ENCODE peak calls at places on chromosomes 12 and 14, in five cellular contexts. D is HepG2, R is H1, J is K562, Y is GM12878. Z is an unnamed sample.

GRCh38 chr14:90491221-90491867 is 94.5 kb downstream of the CALM1 start:
- DNase-seq in R (peak; percentile 39), D (no peak), Y (no peak), J (no peak), Z (no peak)

GRCh38 chr14:72500234-72500838 is 393.6 kb downstream of the DPF3 start:
- DNase-seq in Y (no peak), D (no peak), J (no peak), R (no peak), Z (no peak)

GRCh38 chr12:11677752-11678151 is 28.3 kb downstream of the ETV6 start:
- DNase-seq in R (no peak), Y (no peak), D (no peak), J (no peak), Z (no peak)

GRCh38 chr12:2161478-2161877 is 108.7 kb downstream of the CACNA1C start:
- DNase-seq in Y (no peak), D (no peak), R (no peak), J (no peak), Z (no peak)

GRCh38 chr12:131112016-131112415 is 158.3 kb downstream of the ADGRD1 start:
- DNase-seq in R (no peak), J (no peak), Y (no peak), D (no peak), Z (peak; percentile 31)

GRCh38 chr12:54561164-54561563 is 11.8 kb downstream of the PDE1B start:
- DNase-seq in R (no peak), Y (no peak), D (no peak), J (no peak), Z (no peak)

GRCh38 chr14:33738029-33738428 is 212.8 kb downstream of the EGLN3 start:
- DNase-seq in R (no peak), J (no peak), D (no peak), Y (no peak), Z (no peak)

GRCh38 chr12:56687225-56688128 is 607 bp downstream of the PTGES3 start:
- DNase-seq in D (no peak), Y (no peak), R (no peak), J (peak; percentile 67), Z (peak; percentile 21)

GRCh38 chr12:40692617-40693502 is 621 bp downstream of the CNTN1 start:
- DNase-seq in Y (no peak), R (peak; percentile 75), J (no peak), D (no peak), Z (peak; percentile 36)

GRCh38 chr14:64748521-64748920 is 44.3 kb downstream of the PLEKHG3 start:
- DNase-seq in R (no peak), Y (no peak), J (no peak), D (no peak), Z (no peak)

GRCh38 chr12:54749191-54749818 is 101.1 kb upstream of the DCD start:
- DNase-seq in Y (peak; percentile 5), R (no peak), D (peak; percentile 26), J (peak; percentile 31), Z (peak; percentile 43)

GRCh38 chr12:119751961-119752360 is 84.0 kb downstream of the PRKAB1 start:
- DNase-seq in Y (no peak), J (no peak), R (no peak), D (no peak), Z (no peak)

GRCh38 chr14:53881921-53882320 is 74.7 kb downstream of the BMP4 start:
- DNase-seq in R (no peak), Y (no peak), J (no peak), D (no peak), Z (no peak)

GRCh38 chr12:65876898-65877721 is 52.8 kb downstream of the HMGA2 start:
- DNase-seq in Y (no peak), J (no peak), D (peak; percentile 49), R (no peak), Z (no peak)

GRCh38 chr14:57747036-57747435 is 118.9 kb downstream of the SLC35F4 start:
- DNase-seq in J (no peak), D (no peak), R (no peak), Y (no peak), Z (peak; percentile 18)

GRCh38 chr12:84913151-84913550 is 552 bp upstream of the SLC6A15 start:
- DNase-seq in R (peak; percentile 55), Y (no peak), D (no peak), J (no peak), Z (peak; percentile 10)

GRCh38 chr14:77238996-77239395 is 32.0 kb downstream of the NGB start:
- DNase-seq in J (no peak), Y (no peak), D (no peak), R (no peak), Z (no peak)

GRCh38 chr14:101708853-101709532 is 52.5 kb upstream of the PPP2R5C start:
- DNase-seq in R (no peak), J (no peak), D (no peak), Y (no peak), Z (no peak)

GRCh38 chr12:19130224-19131019 is 889 bp downstream of the PLEKHA5 start:
- DNase-seq in Y (no peak), R (peak; percentile 73), D (no peak), J (peak; percentile 46), Z (peak; percentile 19)

GRCh38 chr14:72590577-72590976 is 303.3 kb downstream of the DPF3 start:
- DNase-seq in D (no peak), Y (no peak), J (no peak), R (no peak), Z (no peak)

GRCh38 chr12:46449161-46449715 is 76.7 kb upstream of the SLC38A2 start:
- DNase-seq in Y (no peak), R (no peak), J (no peak), D (no peak), Z (no peak)

GRCh38 chr14:33949051-33950037 is 1.5 kb downstream of the EGLN3 start:
- DNase-seq in Y (no peak), J (peak; percentile 17), R (no peak), D (no peak), Z (no peak)

GRCh38 chr12:57726884-57727757 is 11.4 kb downstream of the AGAP2 start:
- DNase-seq in D (no peak), Y (no peak), J (no peak), R (peak; percentile 77), Z (no peak)

GRCh38 chr12:127636881-127637280 is 630.1 kb upstream of the TMEM132C start:
- DNase-seq in D (no peak), Y (no peak), R (no peak), J (no peak), Z (no peak)

GRCh38 chr12:65685514-65685913 is 138.8 kb upstream of the HMGA2 start:
- DNase-seq in D (peak; percentile 24), R (no peak), Y (no peak), J (peak; percentile 27), Z (peak; percentile 32)

GRCh38 chr12:89261982-89262381 is 90.3 kb downstream of the DUSP6 start:
- DNase-seq in R (no peak), D (no peak), J (no peak), Y (no peak), Z (no peak)

DNA sequence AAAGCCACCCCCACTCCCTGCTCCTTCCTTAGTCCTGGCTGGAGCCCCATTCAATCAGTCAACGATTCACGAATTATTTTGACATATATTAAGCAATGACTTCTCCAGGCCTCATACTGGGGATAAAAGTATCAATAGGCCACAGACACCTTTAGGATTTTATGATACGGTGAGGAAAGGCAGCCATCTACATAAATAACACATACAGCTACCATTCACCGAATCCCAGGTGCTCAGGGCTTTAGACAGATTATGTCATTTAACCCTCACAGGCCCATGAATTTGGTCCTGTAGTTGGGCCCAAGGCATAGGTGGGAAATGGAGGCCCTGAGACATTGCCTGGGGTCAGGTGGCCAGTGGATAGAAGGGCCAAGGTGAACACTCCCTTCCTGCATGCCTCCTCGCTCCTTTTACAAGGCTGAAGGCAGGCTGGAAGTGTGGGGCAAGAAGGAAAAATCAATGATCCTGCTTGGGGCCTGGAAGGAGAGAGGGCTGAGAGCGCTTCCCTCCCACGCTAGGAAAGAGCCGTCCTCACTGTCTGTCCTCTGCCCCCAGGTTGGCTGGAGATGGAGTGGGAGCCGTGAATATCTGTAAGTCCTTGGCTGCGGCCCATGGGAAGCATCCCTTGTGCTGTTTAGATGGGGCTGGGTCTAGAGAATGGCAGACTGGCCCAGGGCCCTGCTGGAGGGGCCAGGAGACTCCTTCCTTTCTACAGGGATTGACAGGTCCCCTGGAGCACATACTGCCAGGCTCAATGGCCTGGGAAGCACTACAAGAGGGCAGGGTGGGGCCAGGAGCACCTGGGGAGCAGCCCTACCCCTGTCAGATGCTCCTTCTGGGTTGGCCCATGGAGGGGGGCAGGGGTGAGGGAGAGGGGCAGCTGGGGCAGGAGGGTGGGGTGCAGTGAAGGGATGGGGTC is 14.8 kb downstream of the KRT7 start:
- DNase-seq in R (no peak), J (no peak), Y (no peak), D (no peak), Z (peak; percentile 65)
- TF ChIP-seq HDAC2 in R (no peak), J (no peak), Y (no peak), D (no peak), Z (no peak)

DNA sequence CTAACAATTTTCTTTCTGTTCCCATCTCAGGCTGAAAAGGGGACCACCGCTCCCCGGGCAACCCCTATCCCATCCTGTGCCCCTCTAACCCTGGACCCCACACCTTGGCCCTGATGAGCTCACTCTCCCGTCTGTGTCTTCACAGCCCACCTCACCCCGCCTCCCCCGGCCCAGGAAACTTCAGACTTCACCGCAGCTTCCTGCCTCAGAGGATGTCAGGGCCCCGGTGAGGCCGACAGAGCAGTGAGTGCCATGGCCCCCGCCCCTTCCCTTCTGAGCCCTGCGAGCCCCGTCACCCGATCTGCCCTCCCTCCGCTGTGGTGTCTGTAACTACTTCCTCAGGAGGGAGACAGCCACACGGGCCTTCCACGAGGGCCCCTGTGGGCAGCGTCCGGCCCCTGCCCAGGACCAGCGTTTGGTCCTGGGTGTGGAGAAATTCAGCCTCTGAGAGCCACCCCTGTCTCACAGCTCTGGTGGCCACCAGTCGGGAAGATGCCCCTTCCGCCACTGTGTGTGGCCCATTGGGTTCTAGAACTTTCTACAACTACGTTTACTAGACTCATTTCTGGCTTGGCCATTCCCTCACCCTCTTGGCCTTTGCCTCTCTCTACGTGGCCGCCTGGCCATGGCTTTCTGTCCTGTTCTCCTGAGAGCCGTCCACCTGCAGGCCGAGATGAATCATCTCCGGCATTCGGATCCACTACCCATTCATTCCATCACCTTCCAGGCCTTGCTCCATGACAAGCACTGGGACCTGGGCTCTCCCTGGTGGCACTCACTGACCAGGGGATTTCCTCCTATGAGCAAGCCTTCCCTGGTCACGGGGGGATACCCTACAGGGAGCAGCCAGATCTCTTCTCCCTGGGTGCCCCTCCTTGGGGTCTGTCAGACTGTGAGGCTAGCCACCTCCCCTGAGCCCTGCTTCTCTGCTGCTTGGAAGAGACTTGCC is 3.4 kb downstream of the RHOF start:
- DNase-seq in J (no peak), Y (peak; percentile 70), D (no peak), R (no peak), Z (no peak)
- H3K4me1 ChIP-seq in J (peaks cover 50% of the 10 kb centered on the region), Y (peaks cover 64% of the 10 kb centered on the region), D (peaks cover 87% of the 10 kb centered on the region), R (no peaks in the 10 kb centered on the region), Z (peaks cover 76% of the 10 kb centered on the region)

GRCh38 chr14:87063181-87063580 is 929.8 kb downstream of the GALC start:
- DNase-seq in Y (no peak), R (no peak), J (no peak), D (no peak), Z (no peak)

GRCh38 chr14:87055007-87055406 is 938.0 kb downstream of the GALC start:
- DNase-seq in Y (no peak), J (no peak), D (no peak), R (no peak), Z (no peak)

GRCh38 chr14:87059060-87059827 is 933.7 kb downstream of the GALC start:
- DNase-seq in R (no peak), Y (no peak), D (no peak), J (no peak), Z (no peak)
- TF ChIP-seq HDAC2 in R (no peak), Y (no peak), D (no peak), J (no peak), Z (no peak)

DNA sequence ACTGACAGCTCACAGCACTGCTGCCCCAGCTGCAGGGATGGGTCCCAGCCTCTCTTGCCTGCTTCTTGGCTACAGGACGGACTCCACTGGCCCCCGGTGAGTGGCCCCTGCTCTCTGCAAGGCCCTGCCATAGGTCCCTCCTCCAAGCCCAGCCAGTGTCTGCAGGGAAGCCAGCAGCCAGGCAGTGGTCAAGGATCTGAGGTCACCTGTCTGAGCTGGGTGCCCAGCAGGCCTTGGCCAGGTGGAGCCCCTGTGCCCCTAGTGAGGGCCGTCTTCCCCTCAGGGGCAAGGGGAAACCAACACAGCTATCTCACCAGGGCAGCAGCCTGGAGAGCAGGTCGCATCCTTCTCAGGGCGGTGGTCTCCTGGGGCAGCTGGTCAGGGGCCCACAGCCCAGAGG is 13.2 kb downstream of the XRCC3 start:
- DNase-seq in J (no peak), Y (no peak), D (no peak), R (no peak), Z (no peak)
- H3K4me1 ChIP-seq in J (peaks cover 38% of the 10 kb centered on the region), Y (no peaks in the 10 kb centered on the region), D (peaks cover 11% of the 10 kb centered on the region), R (no peaks in the 10 kb centered on the region), Z (no peaks in the 10 kb centered on the region)

Z was measured in A549.